ENCODE peak calls at places on chromosomes 7 and 10, in four cellular contexts. U, N, I and A are unnamed samples.

GRCh38 chr7:40551685-40552576 is 417.1 kb downstream of the SUGCT start:
- DNase-seq in U (peak), I (peak), N (peak), A (peak)

GRCh38 chr10:122639801-122640200 is 59.8 kb downstream of the C10orf120 start:
- DNase-seq in U (no peak), I (no peak), N (no peak), A (no peak)

GRCh38 chr7:141362580-141363435 is 188.4 kb upstream of the AGK start:
- DNase-seq in N (no peak), I (no peak), U (no peak), A (peak)

GRCh38 chr7:23114854-23115253 is 9.3 kb downstream of the KLHL7 start:
- DNase-seq in I (no peak), U (no peak), N (no peak), A (no peak)

GRCh38 chr10:48522011-48522765 is 82.7 kb downstream of the ARHGAP22 start:
- DNase-seq in N (no peak), I (no peak), U (no peak), A (no peak)

GRCh38 chr7:76354516-76354915 is 4.3 kb downstream of the YWHAG start:
- DNase-seq in U (peak), N (no peak), I (no peak), A (no peak)

GRCh38 chr10:48594799-48595198 is 10.1 kb downstream of the ARHGAP22 start:
- DNase-seq in U (no peak), I (no peak), N (no peak), A (no peak)

GRCh38 chr10:9302142-9302746 is 1247.8 kb downstream of the GATA3 start:
- DNase-seq in U (peak), N (peak), I (no peak), A (no peak)

GRCh38 chr10:65684896-65685295 is 1240.9 kb upstream of the LRRTM3 start:
- DNase-seq in I (no peak), N (peak), U (no peak), A (no peak)

GRCh38 chr7:73519867-73520672 is 2.0 kb downstream of the BAZ1B start:
- DNase-seq in N (peak), U (peak), I (no peak), A (no peak)

GRCh38 chr10:100327007-100327700 is 2.9 kb downstream of the PKD2L1 start:
- DNase-seq in U (no peak), N (no peak), I (peak), A (no peak)

GRCh38 chr10:77041636-77042258 is 595.9 kb downstream of the KCNMA1 start:
- DNase-seq in U (no peak), I (no peak), N (no peak), A (peak)

GRCh38 chr10:92087750-92088395 is 164.3 kb downstream of the BTAF1 start:
- DNase-seq in N (peak), U (peak), I (peak), A (peak)

GRCh38 chr10:28263136-28263857 is 39.6 kb downstream of the MPP7 start:
- DNase-seq in N (peak), I (no peak), U (no peak), A (no peak)

GRCh38 chr7:27636326-27637006 is 26.2 kb downstream of the HIBADH start:
- DNase-seq in U (no peak), I (no peak), N (no peak), A (no peak)

GRCh38 chr7:83347836-83348482 is 185.3 kb upstream of the PCLO start:
- DNase-seq in U (no peak), N (no peak), I (no peak), A (peak)

GRCh38 chr7:40299097-40299496 is 164.3 kb downstream of the SUGCT start:
- DNase-seq in N (no peak), I (no peak), U (no peak), A (no peak)

GRCh38 chr7:31735991-31736982 is 49.3 kb downstream of the PPP1R17 start:
- DNase-seq in U (peak), I (no peak), N (peak), A (peak)

GRCh38 chr7:101871351-101871750 is 53.9 kb downstream of the CUX1 start:
- DNase-seq in N (no peak), U (no peak), I (no peak), A (no peak)

GRCh38 chr7:72326365-72326764 is 85.8 kb downstream of the CALN1 start:
- DNase-seq in U (no peak), N (no peak), I (no peak), A (no peak)

GRCh38 chr10:56349611-56350010 is 11.4 kb downstream of the ZWINT start:
- DNase-seq in N (no peak), I (no peak), U (no peak), A (no peak)

GRCh38 chr10:62637249-62638061 is 167.1 kb upstream of the ADO start:
- DNase-seq in U (no peak), N (peak), I (peak), A (no peak)

GRCh38 chr10:71964669-71965515 is 697 bp downstream of the CHST3 start:
- DNase-seq in N (no peak), U (no peak), I (no peak), A (peak)

GRCh38 chr7:66157060-66157459 is 42.4 kb downstream of the CRCP start:
- DNase-seq in U (peak), I (no peak), N (no peak), A (peak)

GRCh38 chr10:97898429-97898828 is 48.8 kb downstream of the GOLGA7B start:
- DNase-seq in I (no peak), N (no peak), U (peak), A (no peak)

GRCh38 chr10:119502214-119502613 is 40.3 kb downstream of the RGS10 start:
- DNase-seq in U (no peak), N (no peak), I (no peak), A (no peak)

GRCh38 chr7:143289421-143289820 is 1.3 kb downstream of the CASP2 start:
- DNase-seq in I (no peak), U (no peak), N (no peak), A (no peak)

GRCh38 chr7:85226401-85227085 is 39.7 kb upstream of the SEMA3D start:
- DNase-seq in N (no peak), I (no peak), U (no peak), A (no peak)

GRCh38 chr10:113298616-113299015 is 254.2 kb upstream of the HABP2 start:
- DNase-seq in I (no peak), U (no peak), N (no peak), A (no peak)

GRCh38 chr7:116692599-116693308 is 20.8 kb downstream of the MET start:
- DNase-seq in I (no peak), N (no peak), U (no peak), A (no peak)

GRCh38 chr7:157780721-157781120 is 443.9 kb downstream of the DNAJB6 start:
- DNase-seq in U (no peak), N (no peak), I (no peak), A (no peak)

GRCh38 chr10:71716406-71716805 is 3.2 kb downstream of the C10orf105 start:
- DNase-seq in N (no peak), U (no peak), I (no peak), A (no peak)

GRCh38 chr10:44963772-44964633 is 4.4 kb downstream of the RASSF4 start:
- DNase-seq in I (no peak), N (peak), U (no peak), A (no peak)

GRCh38 chr10:15225511-15225910 is 57.0 kb upstream of the NMT2 start:
- DNase-seq in U (no peak), N (no peak), I (no peak), A (no peak)

GRCh38 chr10:15228426-15228825 is 59.9 kb upstream of the NMT2 start:
- DNase-seq in N (no peak), U (no peak), I (no peak), A (no peak)

GRCh38 chr10:15230257-15230656 is 61.8 kb upstream of the NMT2 start:
- DNase-seq in N (no peak), I (no peak), U (no peak), A (no peak)

GRCh38 chr10:15229268-15229667 is 60.8 kb upstream of the NMT2 start:
- DNase-seq in N (no peak), U (no peak), I (no peak), A (no peak)

GRCh38 chr10:15227611-15228372 is 59.3 kb upstream of the NMT2 start:
- DNase-seq in N (no peak), U (no peak), I (no peak), A (no peak)
- TF ChIP-seq NFIC in N (no peak), U (no peak), I (no peak), A (no peak)

GRCh38 chr7:908159-908918 is 32.0 kb downstream of the GET4 start:
- DNase-seq in U (no peak), I (no peak), N (no peak), A (no peak)

GRCh38 chr7:910931-911431 is 34.6 kb downstream of the GET4 start:
- DNase-seq in U (no peak), N (no peak), I (no peak), A (no peak)

GRCh38 chr7:910441-910861 is 34.1 kb downstream of the GET4 start:
- DNase-seq in U (no peak), N (no peak), I (no peak), A (no peak)

GRCh38 chr7:907158-907980 is 31.0 kb downstream of the GET4 start:
- DNase-seq in N (no peak), I (no peak), U (no peak), A (no peak)

GRCh38 chr7:909358-910329 is 33.3 kb downstream of the GET4 start:
- DNase-seq in U (no peak), I (no peak), N (no peak), A (peak)
- H3K27ac ChIP-seq in U (no peak), I (peak), N (no peak), A (no peak)

DNA sequence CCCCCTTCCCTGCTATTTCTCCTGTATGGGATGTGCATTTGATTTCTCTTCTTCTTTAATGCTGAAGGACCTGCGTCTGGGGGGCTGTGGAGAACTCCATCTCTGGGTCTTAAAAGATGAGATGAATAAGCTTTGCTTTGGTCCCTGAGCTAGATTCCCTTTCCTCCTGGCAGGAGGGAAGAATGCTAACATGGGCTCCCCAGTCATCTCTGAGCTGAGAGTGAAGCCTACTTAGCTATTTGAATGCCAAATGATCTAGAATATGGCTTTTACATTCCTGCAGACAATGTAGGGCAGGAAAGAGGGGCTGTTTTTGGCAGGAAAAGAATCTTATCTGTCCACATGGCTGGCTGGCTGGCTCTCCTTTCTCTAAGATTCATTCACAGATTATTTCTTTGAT is 62.6 kb upstream of the EFCAB10 start:
- DNase-seq in I (no peak), N (no peak), U (no peak), A (no peak)
- TF ChIP-seq ZBTB33 in I (no peak), N (no peak), U (no peak), A (no peak)

GRCh38 chr10:15558136-15558535 is 161.6 kb downstream of the ITGA8 start:
- DNase-seq in N (no peak), U (no peak), I (no peak), A (no peak)
- TF ChIP-seq NFIC in N (no peak), U (no peak), I (no peak), A (no peak)

GRCh38 chr10:34080485-34081346 is 734.4 kb downstream of the PARD3 start:
- DNase-seq in U (no peak), I (no peak), N (no peak), A (no peak)

GRCh38 chr10:34079702-34080484 is 735.2 kb downstream of the PARD3 start:
- DNase-seq in N (no peak), U (no peak), I (no peak), A (no peak)

GRCh38 chr10:34081948-34082347 is 733.1 kb downstream of the PARD3 start:
- DNase-seq in U (peak), I (no peak), N (peak), A (no peak)

GRCh38 chr10:34083567-34083966 is 731.5 kb downstream of the PARD3 start:
- DNase-seq in N (no peak), U (no peak), I (no peak), A (no peak)

GRCh38 chr10:34081347-34081743 is 733.8 kb downstream of the PARD3 start:
- DNase-seq in I (no peak), U (no peak), N (no peak), A (no peak)
- H3K27ac ChIP-seq in I (no peak), U (no peak), N (no peak), A (no peak)

DNA sequence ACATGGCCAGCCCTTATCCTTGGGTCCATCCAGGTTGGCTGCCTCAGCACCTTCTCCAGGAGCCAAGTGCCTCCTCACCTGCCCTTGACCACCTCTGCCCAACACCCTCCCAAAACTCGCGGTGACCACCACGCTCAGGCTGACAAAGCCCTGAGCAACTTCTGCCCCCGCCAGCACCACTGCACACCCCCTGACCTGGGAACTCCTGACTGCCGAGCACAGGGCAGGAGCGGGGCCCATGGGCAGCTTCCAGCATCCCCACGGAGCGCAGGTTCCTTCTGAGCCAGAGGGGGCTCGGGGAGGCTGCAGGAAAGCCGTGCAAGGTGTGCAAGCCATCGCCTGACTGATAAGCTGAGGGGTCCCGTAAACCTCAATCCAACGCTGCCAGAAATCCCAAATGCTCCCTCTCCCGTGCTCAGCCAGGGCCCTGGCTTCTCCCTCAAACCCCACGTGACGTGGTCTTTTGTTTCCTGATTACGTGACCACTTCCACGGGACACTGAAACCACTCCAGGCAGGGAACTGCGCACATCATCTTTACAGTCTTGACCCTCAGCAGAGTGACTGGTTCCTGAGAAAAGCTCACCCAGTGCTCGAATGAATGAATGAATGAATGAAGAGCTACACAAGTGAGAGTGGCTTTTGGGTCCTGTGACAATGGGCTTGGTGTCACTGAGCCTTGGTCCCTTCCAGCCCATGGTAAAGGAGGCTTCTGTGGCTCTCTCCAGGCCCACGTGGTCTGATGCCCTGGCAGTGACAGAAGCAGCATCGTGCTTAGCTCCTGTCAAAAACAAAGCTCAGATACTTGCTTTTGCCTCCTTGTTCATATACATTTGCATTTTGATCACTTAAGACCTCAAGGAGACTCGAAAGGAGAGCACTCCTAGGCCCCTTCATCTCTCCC is 249.8 kb upstream of the PPP2R2D start:
- DNase-seq in N (no peak), I (no peak), U (no peak), A (no peak)
- TF ChIP-seq ZBTB33 in N (no peak), I (no peak), U (no peak), A (no peak)

GRCh38 chr7:37312608-37313007 is 136.1 kb downstream of the ELMO1 start:
- DNase-seq in U (no peak), I (no peak), N (no peak), A (no peak)

GRCh38 chr7:37315752-37316711 is 132.6 kb downstream of the ELMO1 start:
- DNase-seq in N (no peak), U (no peak), I (no peak), A (no peak)

GRCh38 chr7:37311282-37311868 is 137.3 kb downstream of the ELMO1 start:
- DNase-seq in I (no peak), U (no peak), N (no peak), A (no peak)

GRCh38 chr7:37304926-37305325 is 143.7 kb downstream of the ELMO1 start:
- DNase-seq in I (no peak), U (no peak), N (no peak), A (no peak)

GRCh38 chr7:37310322-37311080 is 138.2 kb downstream of the ELMO1 start:
- DNase-seq in U (no peak), N (no peak), I (no peak), A (no peak)
- TF ChIP-seq NFIC in U (no peak), N (no peak), I (no peak), A (no peak)

GRCh38 chr7:44884553-44885393 is 557 bp downstream of the PURB start:
- DNase-seq in U (peak), I (no peak), N (no peak), A (peak)

GRCh38 chr7:44885394-44886317 is at the start of gene PURB:
- DNase-seq in I (peak), U (peak), N (peak), A (peak)

GRCh38 chr7:44882899-44883298 is 2.4 kb downstream of the PURB start:
- DNase-seq in U (no peak), N (no peak), I (no peak), A (no peak)

GRCh38 chr7:44881610-44882009 is 3.7 kb downstream of the PURB start:
- DNase-seq in I (no peak), N (no peak), U (no peak), A (no peak)

DNA sequence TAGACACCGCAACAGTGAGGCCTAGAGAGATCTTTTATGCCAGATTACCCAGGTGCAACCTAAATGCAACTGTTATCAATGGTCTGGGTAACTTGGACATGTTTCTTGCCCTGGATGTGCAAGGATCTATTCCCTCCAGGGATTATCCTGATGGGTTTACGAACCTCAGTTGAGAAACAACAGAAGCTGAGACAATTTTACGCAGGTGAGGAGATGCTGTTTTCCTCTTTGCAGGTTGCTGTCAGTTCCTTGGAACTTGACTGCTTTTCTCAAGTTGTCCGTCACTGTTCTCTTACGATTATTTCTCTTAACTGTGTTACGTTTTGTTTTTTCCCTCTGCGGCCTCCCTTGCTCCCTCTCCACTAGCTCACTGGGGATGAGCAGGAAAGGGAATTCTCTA is 1.4 kb downstream of the PURB start:
- DNase-seq in U (no peak), N (no peak), I (no peak), A (no peak)
- H3K27ac ChIP-seq in U (peak), N (peak), I (peak), A (no peak)

GRCh38 chr10:43237631-43238446 is 29.0 kb downstream of the RASGEF1A start:
- DNase-seq in I (no peak), U (no peak), N (no peak), A (no peak)
- TF ChIP-seq ZBTB33 in I (no peak), U (no peak), N (no peak), A (no peak)